ENCODE peak calls at places on chromosomes 2 and 18, in five cellular contexts. I, N, K, U and Z are unnamed samples.

GRCh38 chr2:46268986-46269385 is 28.2 kb upstream of the EPAS1 start:
- DNase-seq in I (peak), N (no peak), K (peak), U (peak), Z (no peak)

GRCh38 chr18:44682871-44683221 is 2.2 kb downstream of the SETBP1 start:
- DNase-seq in I (no peak), N (no peak), K (no peak), U (no peak), Z (no peak)

GRCh38 chr18:43046324-43046723 is 69.2 kb downstream of the RIT2 start:
- DNase-seq in I (no peak), N (no peak), K (no peak), U (no peak), Z (no peak)

GRCh38 chr2:10876394-10876793 is 35.3 kb upstream of the KCNF1 start:
- DNase-seq in I (no peak), N (no peak), K (peak), U (no peak), Z (no peak)

GRCh38 chr2:57182941-57183340 is 863.7 kb upstream of the VRK2 start:
- DNase-seq in I (no peak), N (no peak), K (no peak), U (no peak), Z (no peak)

GRCh38 chr2:24418166-24418843 is 58.0 kb upstream of the ITSN2 start:
- DNase-seq in I (no peak), N (no peak), K (no peak), U (no peak), Z (no peak)

GRCh38 chr2:136004920-136005319 is 19.5 kb upstream of the DARS1 start:
- DNase-seq in I (no peak), N (no peak), K (no peak), U (no peak), Z (no peak)

GRCh38 chr18:28115149-28115550 is 61.8 kb downstream of the CDH2 start:
- DNase-seq in I (peak), N (no peak), K (peak), U (peak), Z (no peak)

GRCh38 chr18:37318360-37319037 is 247.1 kb downstream of the CELF4 start:
- DNase-seq in I (no peak), N (no peak), K (no peak), U (no peak), Z (no peak)

GRCh38 chr2:119958642-119959268 is 54.1 kb upstream of the EPB41L5 start:
- DNase-seq in I (peak), N (no peak), K (peak), U (peak), Z (no peak)

GRCh38 chr18:10524507-10525425 is 1.1 kb upstream of the NAPG start:
- DNase-seq in I (no peak), N (no peak), K (peak), U (peak), Z (no peak)

GRCh38 chr2:135875491-135876065 is 665 bp downstream of the MCM6 start:
- DNase-seq in I (peak), N (peak), K (peak), U (peak), Z (peak)

GRCh38 chr2:140122001-140122400 is 1341.8 kb upstream of the NXPH2 start:
- DNase-seq in I (peak), N (no peak), K (no peak), U (peak), Z (no peak)

GRCh38 chr2:107529146-107529545 is 297.5 kb upstream of the RGPD4 start:
- DNase-seq in I (peak), N (no peak), K (peak), U (peak), Z (no peak)

GRCh38 chr2:69911985-69912563 is 2.8 kb upstream of the MXD1 start:
- DNase-seq in I (peak), N (peak), K (peak), U (peak), Z (no peak)

GRCh38 chr2:142234701-142235100 is 103.9 kb upstream of the LRP1B start:
- DNase-seq in I (no peak), N (no peak), K (no peak), U (no peak), Z (no peak)

GRCh38 chr2:46873632-46874068 is 42.0 kb downstream of the MCFD2 start:
- DNase-seq in I (peak), N (no peak), K (peak), U (peak), Z (no peak)

GRCh38 chr18:46331316-46331715 is 227.1 kb downstream of the HAUS1 start:
- DNase-seq in I (no peak), N (no peak), K (no peak), U (no peak), Z (no peak)

GRCh38 chr18:49362431-49362830 is 98.0 kb downstream of the DYM start:
- DNase-seq in I (no peak), N (no peak), K (peak), U (no peak), Z (no peak)

GRCh38 chr2:163044116-163044515 is 205.5 kb upstream of the KCNH7 start:
- DNase-seq in I (no peak), N (no peak), K (no peak), U (no peak), Z (no peak)

GRCh38 chr18:499351-500229 is 911 bp downstream of the COLEC12 start:
- DNase-seq in I (peak), N (no peak), K (peak), U (peak), Z (no peak)

GRCh38 chr2:238875531-238876231 is 27.8 kb downstream of the TWIST2 start:
- DNase-seq in I (no peak), N (no peak), K (no peak), U (peak), Z (no peak)

GRCh38 chr2:64062840-64063239 is 43.6 kb upstream of the VPS54 start:
- DNase-seq in I (peak), N (no peak), K (peak), U (peak), Z (no peak)

GRCh38 chr2:170088776-170089175 is 89.2 kb upstream of the MYO3B start:
- DNase-seq in I (no peak), N (no peak), K (peak), U (peak), Z (no peak)

GRCh38 chr2:239756392-239757153 is 268.6 kb downstream of the NDUFA10 start:
- DNase-seq in I (no peak), N (no peak), K (peak), U (peak), Z (no peak)

GRCh38 chr2:211306929-211307328 is 750.5 kb downstream of the CPS1 start:
- DNase-seq in I (no peak), N (no peak), K (no peak), U (no peak), Z (no peak)

GRCh38 chr2:235543126-235543750 is 49.4 kb downstream of the AGAP1 start:
- DNase-seq in I (no peak), N (no peak), K (no peak), U (no peak), Z (no peak)

GRCh38 chr2:240593026-240593702 is 6.6 kb downstream of the CAPN10 start:
- DNase-seq in I (no peak), N (no peak), K (no peak), U (no peak), Z (no peak)

GRCh38 chr2:240452471-240453256 is 17.2 kb downstream of the GPC1 start:
- DNase-seq in I (peak), N (no peak), K (peak), U (peak), Z (peak)

GRCh38 chr18:9348079-9348671 is 13.6 kb downstream of the TWSG1 start:
- DNase-seq in I (peak), N (no peak), K (peak), U (peak), Z (no peak)

GRCh38 chr2:221716434-221717303 is 144.6 kb upstream of the EPHA4 start:
- DNase-seq in I (peak), N (no peak), K (no peak), U (peak), Z (no peak)

GRCh38 chr2:216316743-216317142 is 55.5 kb downstream of the MARCHF4 start:
- DNase-seq in I (peak), N (no peak), K (no peak), U (peak), Z (no peak)

GRCh38 chr2:158745067-158745865 is 49.9 kb upstream of the DAPL1 start:
- DNase-seq in I (peak), N (peak), K (peak), U (peak), Z (peak)

GRCh38 chr2:68993660-68994059 is 19.2 kb downstream of the GKN1 start:
- DNase-seq in I (no peak), N (no peak), K (no peak), U (no peak), Z (no peak)

GRCh38 chr2:71253476-71253875 is 26.6 kb upstream of the PAIP2B start:
- DNase-seq in I (no peak), N (no peak), K (no peak), U (no peak), Z (no peak)

GRCh38 chr2:170243118-170243837 is 65.3 kb downstream of the MYO3B start:
- DNase-seq in I (no peak), N (no peak), K (no peak), U (no peak), Z (no peak)

GRCh38 chr18:3603460-3604259 is 153.7 kb downstream of the TGIF1 start:
- DNase-seq in I (peak), N (no peak), K (peak), U (peak), Z (no peak)